ENCODE peak calls at places on chromosomes 2 and 18, in ten cellular contexts. K is astrocyte of the spinal cord; L is cardiac fibroblast; X is ascending aorta; J is RWPE1; A is GM20000; N is D721Med; T is progenitor cell of endocrine pancreas; F is CD8-positive, alpha-beta T cell; I is AG09319. Y is an unnamed sample.

GRCh38 chr18:3998698-3999333 is 456.3 kb downstream of the DLGAP1 start:
- DNase-seq in L (peak), A (peak), I (no peak), K (peak), F (no peak), T (no peak), X (no peak), J (peak), N (no peak), Y (no peak)

GRCh38 chr2:132038179-132038882 is 123.4 kb downstream of the ANKRD30BL start:
- DNase-seq in T (no peak), L (no peak), K (no peak), I (no peak), J (no peak), X (no peak), F (no peak), A (no peak), N (no peak), Y (peak)

GRCh38 chr18:49250819-49251388 is 209.5 kb downstream of the DYM start:
- DNase-seq in K (peak), A (no peak), N (no peak), L (peak), J (no peak), F (no peak), X (no peak), T (no peak), I (no peak), Y (no peak)

GRCh38 chr2:9518163-9518562 is 37.5 kb downstream of the ADAM17 start:
- DNase-seq in L (no peak), J (no peak), F (no peak), X (no peak), K (no peak), N (no peak), T (no peak), I (no peak), A (no peak), Y (no peak)

GRCh38 chr18:13353424-13353823 is 134.9 kb downstream of the LDLRAD4 start:
- DNase-seq in I (no peak), N (no peak), X (no peak), T (no peak), L (no peak), J (no peak), K (no peak), F (no peak), A (no peak), Y (no peak)

GRCh38 chr2:224328798-224329197 is 73.1 kb downstream of the FAM124B start:
- DNase-seq in J (no peak), T (no peak), F (no peak), K (no peak), L (no peak), A (no peak), X (no peak), I (no peak), N (no peak), Y (no peak)

GRCh38 chr2:46353509-46353908 is 56.3 kb downstream of the EPAS1 start:
- DNase-seq in X (no peak), F (no peak), I (no peak), A (no peak), L (no peak), N (no peak), T (no peak), K (no peak), J (no peak), Y (no peak)

GRCh38 chr2:211281430-211282073 is 725.2 kb downstream of the CPS1 start:
- DNase-seq in J (no peak), T (no peak), N (no peak), K (no peak), I (no peak), F (no peak), A (no peak), X (no peak), L (no peak), Y (no peak)

GRCh38 chr2:12787891-12788783 is 71.4 kb downstream of the TRIB2 start:
- DNase-seq in K (peak), F (no peak), L (peak), X (no peak), T (no peak), J (peak), A (no peak), N (no peak), I (peak), Y (no peak)

GRCh38 chr2:86833315-86833714 is 28.4 kb downstream of the CD8B start:
- DNase-seq in K (no peak), A (no peak), I (no peak), T (no peak), X (no peak), N (no peak), J (no peak), L (no peak), F (no peak), Y (no peak)

GRCh38 chr18:2850816-2851215 is 4.0 kb downstream of the EMILIN2 start:
- DNase-seq in N (no peak), X (no peak), I (no peak), A (peak), K (no peak), T (no peak), J (no peak), L (no peak), F (no peak), Y (no peak)

GRCh38 chr2:226673314-226673723 is 126.3 kb downstream of the IRS1 start:
- DNase-seq in J (peak), F (no peak), K (peak), L (peak), X (peak), T (no peak), A (no peak), N (no peak), I (peak), Y (no peak)

GRCh38 chr2:122255924-122256323 is 500.5 kb downstream of the TSN start:
- DNase-seq in F (no peak), K (peak), J (peak), T (no peak), A (no peak), X (no peak), L (peak), I (no peak), N (no peak), Y (no peak)

GRCh38 chr2:120762341-120763061 is 26.8 kb downstream of the GLI2 start:
- DNase-seq in X (peak), T (no peak), A (no peak), K (no peak), I (no peak), J (no peak), L (no peak), F (no peak), N (no peak), Y (no peak)

GRCh38 chr18:38611036-38611964 is 1045.7 kb upstream of the CELF4 start:
- DNase-seq in N (no peak), L (no peak), T (no peak), I (no peak), K (no peak), J (no peak), X (no peak), F (no peak), A (peak), Y (peak)

GRCh38 chr2:185242462-185242861 is 496.1 kb upstream of the FSIP2 start:
- DNase-seq in I (no peak), K (no peak), N (no peak), F (no peak), X (no peak), L (no peak), T (no peak), J (no peak), A (no peak), Y (no peak)

GRCh38 chr2:188695953-188696352 is 278.2 kb upstream of the COL3A1 start:
- DNase-seq in N (no peak), A (no peak), I (peak), J (no peak), K (peak), F (no peak), X (no peak), L (peak), T (no peak), Y (no peak)

GRCh38 chr2:1694371-1695271 is 49.7 kb downstream of the PXDN start:
- DNase-seq in J (no peak), A (no peak), N (no peak), F (no peak), K (no peak), I (no peak), T (no peak), L (no peak), X (no peak), Y (no peak)

GRCh38 chr2:14790041-14790640 is 157.6 kb downstream of the LRATD1 start:
- DNase-seq in N (no peak), A (no peak), J (no peak), T (no peak), L (no peak), K (no peak), I (no peak), F (no peak), X (no peak), Y (no peak)

GRCh38 chr2:105384216-105384615 is 14.6 kb downstream of the FHL2 start:
- DNase-seq in T (no peak), N (no peak), I (no peak), X (no peak), J (no peak), A (no peak), K (no peak), L (no peak), F (no peak), Y (no peak)
- TF ChIP-seq CTCF in T (no peak), N (no peak), I (no peak), X (no peak), J (no peak), A (no peak), K (no peak), L (no peak), F (no peak), Y (no peak)

DNA sequence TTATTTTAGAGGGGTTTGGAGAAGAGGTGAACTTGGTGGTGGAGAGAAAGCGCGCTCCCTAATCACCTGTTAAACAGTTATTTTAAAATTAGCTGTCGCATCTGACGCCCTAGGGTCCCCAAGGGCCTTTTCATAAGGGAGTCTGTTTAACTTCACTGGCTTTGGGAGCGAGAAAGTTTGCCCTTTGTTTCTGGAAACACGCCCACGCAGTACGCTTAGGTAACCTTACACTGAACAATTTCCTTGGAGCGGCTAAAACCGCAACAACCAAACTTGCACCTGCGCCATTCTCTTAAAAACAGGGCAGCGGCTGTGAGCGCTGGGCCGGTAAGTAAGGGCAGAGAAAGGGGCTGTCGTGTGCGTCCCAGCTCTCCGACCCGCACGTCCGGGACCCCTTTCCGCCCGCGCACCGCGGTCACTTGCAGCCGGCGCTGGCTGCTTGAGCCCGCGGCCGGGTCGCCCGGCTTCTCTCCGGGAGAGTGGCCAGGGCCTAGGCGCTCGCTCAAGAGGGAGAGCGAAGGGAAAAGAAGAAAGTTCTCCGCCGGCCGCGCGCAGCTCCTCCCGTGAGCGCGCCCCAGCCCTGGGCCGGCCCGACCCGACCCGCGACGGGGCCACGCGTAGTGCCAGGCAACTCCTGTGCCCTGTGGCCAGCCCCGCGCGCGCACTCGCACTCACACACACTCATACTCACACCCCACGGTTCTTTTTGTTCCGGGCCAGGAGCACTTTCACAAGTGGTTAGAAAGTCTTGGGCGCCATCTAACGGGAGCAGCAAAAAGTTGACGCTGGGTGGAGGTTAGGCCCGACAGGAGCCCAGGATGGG is 19.2 kb downstream of the POU3F3 start:
- DNase-seq in N (peak), X (no peak), L (peak), J (peak), F (no peak), T (peak), K (peak), A (peak), I (peak), Y (peak)
- TF ChIP-seq CTCF in N (peak), X (peak), L (peak), J (peak), F (no peak), T (peak), K (peak), A (peak), I (peak), Y (peak)

GRCh38 chr2:149741646-149742045 is 154.1 kb upstream of the MMADHC start:
- DNase-seq in K (peak), T (no peak), X (no peak), A (no peak), F (no peak), N (no peak), I (peak), J (peak), L (peak), Y (no peak)

GRCh38 chr2:149745396-149745925 is 157.9 kb upstream of the MMADHC start:
- DNase-seq in K (no peak), N (no peak), A (no peak), X (no peak), I (no peak), J (no peak), T (no peak), L (no peak), F (no peak), Y (no peak)

GRCh38 chr2:149740490-149740889 is 152.9 kb upstream of the MMADHC start:
- DNase-seq in A (no peak), L (no peak), F (no peak), K (no peak), X (no peak), T (no peak), J (no peak), I (no peak), N (no peak), Y (no peak)

GRCh38 chr2:149744845-149745244 is 157.3 kb upstream of the MMADHC start:
- DNase-seq in I (no peak), X (no peak), F (no peak), T (no peak), N (no peak), A (no peak), L (peak), J (no peak), K (peak), Y (no peak)

GRCh38 chr2:149743842-149744468 is 156.4 kb upstream of the MMADHC start:
- DNase-seq in F (no peak), L (peak), T (no peak), J (peak), X (no peak), K (peak), A (no peak), N (no peak), I (peak), Y (no peak)
- TF ChIP-seq CTCF in F (no peak), L (peak), T (no peak), J (no peak), X (no peak), K (no peak), A (no peak), N (no peak), I (peak), Y (no peak)

DNA sequence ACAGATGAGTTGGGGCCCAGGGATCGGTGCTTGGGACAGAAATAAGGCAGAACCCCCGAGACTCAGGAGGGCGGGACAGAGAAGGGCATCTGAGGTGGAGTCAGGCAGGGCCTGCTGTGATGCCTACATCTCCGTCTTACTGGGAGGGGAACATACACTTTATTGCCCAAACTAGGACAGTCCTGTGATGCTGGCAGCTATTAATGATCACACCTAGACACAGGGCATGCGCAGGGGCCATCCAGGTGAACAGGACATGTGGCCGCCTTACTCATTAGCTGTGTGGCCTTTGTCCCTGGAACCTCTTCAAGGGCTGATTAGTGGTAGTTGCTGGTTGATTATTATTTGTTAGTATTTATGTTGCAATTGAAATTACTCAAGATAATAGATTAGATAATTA is 33.2 kb downstream of the MLPH start:
- DNase-seq in F (no peak), A (no peak), I (no peak), K (no peak), N (no peak), J (no peak), L (no peak), T (no peak), X (no peak), Y (no peak)
- TF ChIP-seq CTCF in F (no peak), A (no peak), I (no peak), K (no peak), N (no peak), J (no peak), L (no peak), T (no peak), X (no peak), Y (no peak)

DNA sequence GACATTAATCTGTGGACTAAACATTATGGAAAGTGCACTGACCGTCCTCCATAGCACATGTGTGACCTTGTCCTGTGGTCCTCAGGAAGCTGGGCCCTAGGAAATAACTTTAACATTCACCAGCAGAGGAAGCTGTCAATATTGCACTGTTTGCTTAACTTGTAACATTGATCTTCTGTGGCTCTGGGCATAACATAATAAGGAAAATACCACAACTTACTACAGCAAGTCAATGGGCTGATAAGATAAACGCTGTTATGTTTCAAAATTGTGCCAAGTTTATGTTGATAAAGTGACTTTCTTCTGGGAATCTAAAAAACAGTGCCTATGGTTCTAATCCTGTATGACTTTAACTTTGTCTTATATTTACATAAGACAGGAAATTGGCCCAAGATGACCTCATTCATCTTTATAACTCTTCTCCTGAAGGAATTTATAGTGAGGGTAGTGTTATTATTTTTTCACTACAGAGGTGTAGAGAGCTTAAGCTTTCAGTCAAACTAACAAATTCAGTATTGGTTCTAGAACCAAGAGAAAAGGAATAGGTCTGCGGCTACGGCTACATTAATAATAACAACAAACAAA is 113.7 kb upstream of the MAP4K3 start:
- DNase-seq in K (no peak), A (no peak), F (no peak), T (no peak), J (no peak), L (peak), N (no peak), X (no peak), I (no peak), Y (no peak)
- TF ChIP-seq CTCF in K (no peak), A (no peak), F (no peak), T (no peak), J (no peak), L (no peak), N (no peak), X (no peak), I (no peak), Y (no peak)

Y was measured in GM13977.